ENCODE peak calls at places on chromosomes 4 and X, in six cellular contexts. I is K562, P is HepG2, F is A549, S is endothelial cell of umbilical vein, D is GM12878. G is an unnamed sample.

GRCh38 chrX:54044877-54045328 is 630 bp upstream of the PHF8 start:
- DNase-seq in S (no peak), D (peak), P (peak), I (no peak), F (no peak), G (no peak)

GRCh38 chr4:108940086-108941033 is 177.5 kb upstream of the ETNPPL start:
- DNase-seq in F (no peak), I (no peak), P (no peak), S (no peak), D (no peak), G (no peak)

GRCh38 chrX:96982159-96982558 is 98.5 kb downstream of the RPA4 start:
- DNase-seq in S (peak), I (no peak), P (no peak), F (no peak), D (no peak), G (no peak)

GRCh38 chrX:68822641-68823410 is 6.0 kb upstream of the EFNB1 start:
- DNase-seq in I (peak), F (peak), D (no peak), S (peak), P (peak), G (peak)

GRCh38 chr4:24772061-24772705 is 23.2 kb upstream of the SOD3 start:
- DNase-seq in P (no peak), F (no peak), D (no peak), S (no peak), I (no peak), G (no peak)

GRCh38 chr4:115249808-115250207 is 136.4 kb upstream of the NDST4 start:
- DNase-seq in D (no peak), F (no peak), S (no peak), I (no peak), P (no peak), G (no peak)

GRCh38 chrX:153921070-153921469 is 5.0 kb downstream of the ARHGAP4 start:
- DNase-seq in D (no peak), F (no peak), I (no peak), P (no peak), S (no peak), G (no peak)

GRCh38 chrX:87732133-87732532 is 214.5 kb downstream of the KLHL4 start:
- DNase-seq in F (no peak), S (no peak), P (no peak), D (no peak), I (no peak), G (no peak)

GRCh38 chrX:130896026-130896425 is 7.0 kb downstream of the ENOX2 start:
- DNase-seq in F (no peak), S (no peak), D (no peak), P (no peak), I (no peak), G (no peak)

GRCh38 chr4:116118216-116118615 is 967.2 kb downstream of the TRAM1L1 start:
- DNase-seq in S (no peak), I (no peak), F (no peak), P (no peak), D (no peak), G (no peak)

GRCh38 chrX:63918611-63919010 is 133.6 kb upstream of the ARHGEF9 start:
- DNase-seq in F (no peak), S (no peak), I (no peak), P (no peak), D (no peak), G (peak)

GRCh38 chrX:133005038-133005437 is 46.6 kb upstream of the HS6ST2 start:
- DNase-seq in P (peak), D (no peak), S (peak), F (peak), I (peak), G (peak)

DNA sequence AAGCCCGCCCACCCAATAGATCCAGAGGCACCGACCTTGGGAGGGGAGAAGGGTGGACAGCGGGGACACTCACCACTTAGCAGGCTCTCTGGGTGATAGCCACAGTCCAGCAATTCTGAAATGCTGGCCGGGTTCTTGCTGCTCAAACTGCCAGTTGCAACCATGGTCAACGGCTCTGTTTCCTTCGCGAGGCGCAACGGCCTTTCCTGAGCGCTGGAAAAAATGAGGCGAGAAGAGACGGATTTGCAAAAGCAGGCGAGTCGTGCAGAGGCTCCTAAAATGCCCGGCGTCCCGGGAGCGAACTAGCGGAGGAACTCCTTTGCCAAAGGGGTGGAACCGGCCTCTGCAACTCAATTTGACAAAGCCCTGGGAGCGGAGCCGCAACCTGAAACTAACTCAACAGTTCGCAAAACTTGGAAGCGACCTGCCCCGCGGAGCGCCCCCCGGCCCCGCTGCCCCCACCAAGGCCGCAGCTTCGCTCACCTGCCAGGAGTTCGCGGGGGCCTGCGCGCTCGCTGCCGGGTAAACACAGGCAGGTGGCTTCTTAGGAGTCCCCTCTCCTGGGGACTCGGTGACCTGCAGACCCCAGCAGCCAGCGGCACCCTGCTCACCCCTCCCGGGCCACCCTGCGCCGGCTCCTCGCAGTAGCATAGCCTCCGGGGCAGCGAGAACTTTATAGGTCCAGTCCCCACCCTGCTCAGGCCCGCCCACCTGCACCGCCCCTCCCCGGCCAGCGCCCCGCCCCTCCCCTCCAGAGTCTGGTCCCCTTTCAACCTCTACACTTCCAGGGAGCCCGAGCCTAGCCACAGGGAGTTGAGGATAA is at the start of gene DDIT4L:
- DNase-seq in P (no peak), D (no peak), S (peak), F (peak), I (peak), G (no peak)
- TF ChIP-seq MYC in P (no peak), D (no peak), S (no peak), F (no peak), I (no peak), G (no peak)

GRCh38 chr4:93888768-93889167 is 60.2 kb downstream of the ATOH1 start:
- DNase-seq in P (no peak), F (no peak), S (no peak), D (no peak), I (no peak), G (no peak)

GRCh38 chr4:93891244-93891643 is 62.7 kb downstream of the ATOH1 start:
- DNase-seq in F (no peak), S (no peak), P (no peak), D (no peak), I (no peak), G (no peak)

DNA sequence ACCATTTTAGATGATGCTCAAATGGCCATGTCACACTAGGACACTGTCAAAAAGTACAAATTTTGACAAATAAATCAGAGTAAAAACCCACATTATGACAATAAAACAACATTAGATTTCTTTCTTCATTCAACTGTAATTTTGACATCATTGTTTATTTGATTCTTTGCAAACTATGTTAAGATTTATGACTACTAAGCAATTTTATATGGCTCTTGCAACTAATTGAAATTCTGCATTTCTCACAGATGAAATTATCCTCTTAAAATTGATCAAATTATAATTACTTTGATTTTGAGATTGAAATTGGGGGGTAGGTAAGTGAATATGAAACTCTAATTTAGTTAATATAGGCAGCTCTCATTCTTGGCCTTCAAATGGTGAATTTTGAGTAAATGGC is 59.8 kb downstream of the ATOH1 start:
- DNase-seq in D (no peak), P (no peak), S (no peak), I (no peak), F (no peak), G (no peak)
- TF ChIP-seq CTCF in D (no peak), P (no peak), S (no peak), I (no peak), F (no peak), G (no peak)

GRCh38 chrX:42524374-42524773 is 253.6 kb downstream of the PPP1R2C start:
- DNase-seq in D (no peak), S (no peak), P (no peak), F (no peak), I (no peak), G (no peak)

GRCh38 chrX:42515939-42516338 is 262.0 kb downstream of the PPP1R2C start:
- DNase-seq in F (no peak), I (no peak), D (no peak), S (no peak), P (no peak), G (no peak)

GRCh38 chrX:42519666-42520231 is 258.2 kb downstream of the PPP1R2C start:
- DNase-seq in F (no peak), D (no peak), S (peak), P (no peak), I (peak), G (no peak)
- TF ChIP-seq MYC in F (no peak), D (no peak), S (no peak), P (no peak), I (no peak), G (no peak)

DNA sequence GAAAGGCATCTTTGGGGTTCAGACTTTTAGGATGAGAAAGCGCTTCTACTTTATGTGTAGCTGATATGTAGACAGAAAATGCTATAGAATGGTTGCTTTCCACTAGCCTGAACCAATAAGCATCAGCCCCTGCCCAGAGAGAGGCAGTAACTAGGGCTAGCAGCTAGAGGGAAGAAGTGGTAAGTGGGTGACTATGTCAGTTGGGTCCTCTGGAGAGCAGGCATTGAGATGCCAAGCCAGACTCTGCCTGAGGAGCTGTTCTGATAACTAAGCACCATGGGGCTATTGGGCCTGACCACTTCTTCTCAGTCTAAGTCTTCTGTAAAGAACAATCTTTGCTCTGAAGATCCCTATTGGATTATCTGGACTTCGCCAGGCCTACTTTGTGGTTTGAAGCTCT is 146.1 kb downstream of the RBM46 start:
- DNase-seq in P (no peak), F (no peak), D (no peak), S (no peak), I (no peak), G (no peak)
- TF ChIP-seq CTCF in P (no peak), F (no peak), D (no peak), S (no peak), I (no peak), G (no peak)

DNA sequence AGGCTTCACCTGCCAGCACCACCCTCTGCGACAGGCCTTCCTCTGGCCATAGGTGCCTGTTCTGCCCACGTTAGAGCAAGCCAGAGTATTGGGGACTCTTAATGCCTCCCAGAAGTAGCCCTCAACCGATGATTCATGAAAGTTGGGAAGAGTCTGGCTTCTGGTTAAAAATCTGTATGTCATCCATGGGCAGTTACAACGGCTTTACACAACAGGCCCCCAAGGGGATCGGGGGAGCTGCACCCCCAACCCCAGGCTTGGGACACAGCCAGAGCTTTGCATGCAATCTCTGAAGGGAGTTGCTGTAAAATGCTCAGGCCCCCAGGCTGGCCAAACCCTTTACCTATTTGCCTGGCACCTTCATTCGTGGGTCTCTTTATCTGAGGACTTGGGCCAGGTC is 5.4 kb upstream of the CYTL1 start:
- DNase-seq in D (no peak), F (no peak), P (no peak), I (no peak), S (no peak), G (peak)
- TF ChIP-seq MYC in D (no peak), F (no peak), P (no peak), I (no peak), S (no peak), G (no peak)

GRCh38 chr4:77433102-77433733 is 172.4 kb upstream of the CXCL13 start:
- DNase-seq in F (peak), I (peak), S (peak), P (peak), D (peak), G (peak)

GRCh38 chr4:77434299-77435092 is 171.1 kb upstream of the CXCL13 start:
- DNase-seq in D (no peak), I (no peak), S (no peak), P (no peak), F (no peak), G (no peak)

GRCh38 chr4:77430847-77431246 is 174.8 kb upstream of the CXCL13 start:
- DNase-seq in D (no peak), P (no peak), S (no peak), F (no peak), I (peak), G (peak)

GRCh38 chr4:77437079-77437478 is 168.5 kb upstream of the CXCL13 start:
- DNase-seq in F (no peak), S (no peak), I (no peak), P (no peak), D (no peak), G (no peak)

DNA sequence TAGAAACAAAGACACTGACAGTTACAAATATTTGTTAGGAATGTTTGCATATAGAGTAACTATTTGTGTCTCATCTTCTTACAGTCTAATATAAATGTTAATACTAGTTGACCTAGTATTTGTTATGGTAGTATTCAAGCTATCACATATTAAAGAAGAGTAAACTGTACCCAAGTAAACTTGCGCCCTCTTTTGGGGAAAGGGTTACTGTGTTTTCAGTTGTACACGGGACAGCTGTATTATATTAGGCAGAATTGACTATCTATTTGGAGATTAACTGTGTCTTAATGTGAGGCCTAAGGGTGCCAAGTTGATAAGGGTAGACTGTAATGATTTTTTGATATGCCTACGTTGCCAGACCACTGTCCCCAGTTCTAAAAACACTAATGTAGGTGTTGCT is 172.9 kb upstream of the CXCL13 start:
- DNase-seq in S (no peak), F (no peak), P (peak), D (no peak), I (no peak), G (peak)
- TF ChIP-seq CTCF in S (no peak), F (no peak), P (peak), D (peak), I (no peak), G (peak)

GRCh38 chr4:25938251-25939186 is 24.5 kb downstream of the SMIM20 start:
- DNase-seq in D (peak), P (no peak), S (no peak), F (no peak), I (no peak), G (peak)
- TF ChIP-seq MYC in D (no peak), P (no peak), S (no peak), F (no peak), I (no peak), G (no peak)

GRCh38 chr4:18021720-18022571 is at the start of gene LCORL:
- DNase-seq in P (peak), I (peak), D (peak), F (peak), S (peak), G (peak)
- TF ChIP-seq CTCF in P (peak), I (peak), D (peak), F (no peak), S (no peak), G (no peak)

DNA sequence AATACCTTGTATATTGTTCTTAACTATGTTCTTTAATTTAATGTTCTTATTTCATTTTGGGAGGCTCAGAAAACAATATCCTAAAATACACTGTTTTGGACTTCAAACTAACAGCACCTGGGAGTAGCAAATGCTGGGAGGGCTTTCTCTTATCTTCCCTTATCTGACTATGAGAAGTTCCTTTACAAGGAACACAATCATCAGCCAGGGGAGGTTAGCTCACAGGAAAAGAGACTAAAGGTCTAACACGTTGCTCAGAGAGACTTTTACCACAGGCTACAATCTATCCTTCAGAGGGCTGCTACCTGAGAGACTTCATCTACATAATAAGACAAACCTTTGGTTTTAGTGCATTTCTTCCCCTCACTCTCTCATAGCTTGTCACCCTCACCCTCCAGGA is 35.7 kb downstream of the MEPE start:
- DNase-seq in F (no peak), S (no peak), D (no peak), I (no peak), P (no peak), G (no peak)
- TF ChIP-seq MYC in F (no peak), S (no peak), D (no peak), I (no peak), P (no peak), G (no peak)

G was measured in NB4.